ENCODE peak calls at places on chromosomes 1 and 21, in ten cellular contexts. P is spleen, F is IMR-90, M is body of pancreas, N is heart left ventricle, D is adrenal gland, X is Peyer's patch, A is thoracic aorta, U is endothelial cell, Z is GM10248. S is an unnamed sample.

GRCh38 chr1:230386863-230387262 is 39.3 kb downstream of the PGBD5 start:
- DNase-seq in P (no peak), F (no peak), M (no peak), N (no peak), D (no peak), X (no peak), A (no peak), U (no peak), Z (no peak), S (no peak)

GRCh38 chr21:38329176-38329575 is 72.4 kb downstream of the KCNJ15 start:
- DNase-seq in P (no peak), F (no peak), M (no peak), N (no peak), D (no peak), X (no peak), A (no peak), U (no peak), Z (no peak), S (no peak)

GRCh38 chr1:200242379-200243041 is 167.3 kb downstream of the ZNF281 start:
- DNase-seq in P (no peak), F (peak), M (no peak), N (no peak), D (peak), X (no peak), A (no peak), U (no peak), Z (no peak), S (no peak)

GRCh38 chr1:226697151-226697575 is 41.9 kb downstream of the ITPKB start:
- DNase-seq in P (no peak), F (peak), M (no peak), N (no peak), D (no peak), X (no peak), A (no peak), U (no peak), Z (peak), S (no peak)

GRCh38 chr1:168396940-168397680 is 116.4 kb downstream of the TBX19 start:
- DNase-seq in P (no peak), F (no peak), M (no peak), N (no peak), D (no peak), X (no peak), A (no peak), U (no peak), Z (no peak), S (no peak)

GRCh38 chr1:14852301-14852700 is 253.8 kb downstream of the KAZN start:
- DNase-seq in P (no peak), F (no peak), M (peak), N (no peak), D (no peak), X (no peak), A (no peak), U (no peak), Z (no peak), S (no peak)

GRCh38 chr1:22959545-22960360 is 12.9 kb downstream of the LACTBL1 start:
- DNase-seq in P (peak), F (no peak), M (no peak), N (no peak), D (no peak), X (no peak), A (no peak), U (no peak), Z (no peak), S (no peak)

GRCh38 chr21:33254766-33255165 is 11.4 kb upstream of the IL10RB start:
- DNase-seq in P (no peak), F (no peak), M (no peak), N (no peak), D (no peak), X (no peak), A (no peak), U (no peak), Z (no peak), S (no peak)

GRCh38 chr21:15742052-15742451 is 12.3 kb downstream of the USP25 start:
- DNase-seq in P (no peak), F (peak), M (no peak), N (no peak), D (no peak), X (no peak), A (no peak), U (no peak), Z (no peak), S (no peak)

GRCh38 chr21:37446552-37446951 is 80.0 kb downstream of the DYRK1A start:
- DNase-seq in P (no peak), F (no peak), M (no peak), N (no peak), D (no peak), X (no peak), A (no peak), U (no peak), Z (no peak), S (no peak)

GRCh38 chr1:25999419-25999818 is 1.6 kb upstream of the PAFAH2 start:
- DNase-seq in P (no peak), F (no peak), M (no peak), N (no peak), D (no peak), X (no peak), A (no peak), U (no peak), Z (no peak), S (no peak)

GRCh38 chr1:227728059-227728891 is 6.8 kb downstream of the JMJD4 start:
- DNase-seq in P (peak), F (peak), M (peak), N (peak), D (peak), X (peak), A (peak), U (peak), Z (peak), S (no peak)

GRCh38 chr1:232570007-232570406 is 59.9 kb downstream of the SIPA1L2 start:
- DNase-seq in P (no peak), F (peak), M (no peak), N (no peak), D (no peak), X (no peak), A (no peak), U (no peak), Z (no peak), S (no peak)

GRCh38 chr21:18161841-18162240 is 82.8 kb upstream of the CHODL start:
- DNase-seq in P (no peak), F (no peak), M (no peak), N (no peak), D (no peak), X (no peak), A (no peak), U (no peak), Z (no peak), S (no peak)

GRCh38 chr21:14572206-14572780 is 26.2 kb upstream of the SAMSN1 start:
- DNase-seq in P (no peak), F (no peak), M (no peak), N (no peak), D (no peak), X (no peak), A (no peak), U (no peak), Z (no peak), S (no peak)

GRCh38 chr21:17492415-17493168 is 20.3 kb upstream of the CXADR start:
- DNase-seq in P (no peak), F (no peak), M (no peak), N (no peak), D (no peak), X (no peak), A (no peak), U (no peak), Z (no peak), S (no peak)

GRCh38 chr1:30316056-30316455 is 407.3 kb downstream of the MATN1 start:
- DNase-seq in P (no peak), F (no peak), M (no peak), N (no peak), D (no peak), X (no peak), A (no peak), U (no peak), Z (no peak), S (no peak)

GRCh38 chr1:110339427-110340206 is 440 bp downstream of the RBM15 start:
- DNase-seq in P (no peak), F (peak), M (peak), N (peak), D (peak), X (no peak), A (peak), U (peak), Z (peak), S (no peak)

GRCh38 chr1:227939791-227940771 is 7.7 kb downstream of the WNT9A start:
- DNase-seq in P (peak), F (no peak), M (no peak), N (peak), D (no peak), X (peak), A (no peak), U (no peak), Z (no peak), S (peak)

GRCh38 chr1:68542586-68542985 is 45.7 kb upstream of the DEPDC1 start:
- DNase-seq in P (no peak), F (no peak), M (no peak), N (no peak), D (no peak), X (no peak), A (no peak), U (no peak), Z (no peak), S (no peak)

GRCh38 chr1:65820983-65821382 is 28.3 kb downstream of the PDE4B start:
- DNase-seq in P (no peak), F (peak), M (no peak), N (no peak), D (no peak), X (no peak), A (no peak), U (no peak), Z (no peak), S (peak)

GRCh38 chr1:233319272-233319671 is 8.3 kb upstream of the MAP3K21 start:
- DNase-seq in P (no peak), F (no peak), M (no peak), N (no peak), D (no peak), X (no peak), A (no peak), U (no peak), Z (no peak), S (no peak)

GRCh38 chr1:70475023-70475422 is 64.0 kb downstream of the CTH start:
- DNase-seq in P (no peak), F (no peak), M (no peak), N (no peak), D (no peak), X (no peak), A (no peak), U (no peak), Z (no peak), S (no peak)

GRCh38 chr1:84698718-84699117 is 8.5 kb upstream of the SSX2IP start:
- DNase-seq in P (no peak), F (peak), M (no peak), N (no peak), D (no peak), X (no peak), A (no peak), U (no peak), Z (no peak), S (no peak)

GRCh38 chr1:155052412-155053400 is 1.6 kb downstream of the ADAM15 start:
- DNase-seq in P (no peak), F (no peak), M (no peak), N (peak), D (no peak), X (peak), A (no peak), U (no peak), Z (peak), S (no peak)

GRCh38 chr1:198220428-198220827 is 63.6 kb downstream of the NEK7 start:
- DNase-seq in P (no peak), F (peak), M (peak), N (no peak), D (no peak), X (no peak), A (no peak), U (no peak), Z (no peak), S (no peak)

GRCh38 chr1:37811027-37811655 is 3.1 kb upstream of the YRDC start:
- DNase-seq in P (peak), F (peak), M (peak), N (peak), D (peak), X (peak), A (no peak), U (peak), Z (peak), S (peak)

GRCh38 chr1:161994153-161994814 is 29.4 kb downstream of the OLFML2B start:
- DNase-seq in P (no peak), F (peak), M (no peak), N (no peak), D (no peak), X (no peak), A (no peak), U (no peak), Z (no peak), S (no peak)

GRCh38 chr1:74392186-74392585 is 120.2 kb downstream of the LRRC53 start:
- DNase-seq in P (no peak), F (no peak), M (no peak), N (no peak), D (no peak), X (no peak), A (no peak), U (no peak), Z (no peak), S (no peak)

GRCh38 chr21:34187935-34188334 is 114.6 kb downstream of the MRPS6 start:
- DNase-seq in P (no peak), F (no peak), M (peak), N (peak), D (no peak), X (no peak), A (no peak), U (no peak), Z (no peak), S (no peak)

GRCh38 chr21:38386967-38387366 is 111.3 kb downstream of the ERG start:
- DNase-seq in P (no peak), F (no peak), M (no peak), N (no peak), D (no peak), X (no peak), A (no peak), U (no peak), Z (no peak), S (no peak)

GRCh38 chr1:215888159-215888558 is 321.1 kb downstream of the KCTD3 start:
- DNase-seq in P (no peak), F (no peak), M (no peak), N (no peak), D (no peak), X (no peak), A (no peak), U (no peak), Z (no peak), S (no peak)
- TF ChIP-seq CTCF in P (no peak), F (no peak), M (no peak), N (no peak), D (no peak), X (no peak), A (no peak), U (no peak), Z (no peak), S (no peak)

GRCh38 chr1:23980006-23980724 is at the start of gene SRSF10:
- DNase-seq in P (peak), F (peak), M (peak), N (peak), D (peak), X (peak), A (peak), U (peak), Z (peak), S (peak)
- TF ChIP-seq CTCF in P (peak), F (peak), M (peak), N (peak), D (peak), X (no peak), A (peak), U (no peak), Z (no peak), S (peak)

DNA sequence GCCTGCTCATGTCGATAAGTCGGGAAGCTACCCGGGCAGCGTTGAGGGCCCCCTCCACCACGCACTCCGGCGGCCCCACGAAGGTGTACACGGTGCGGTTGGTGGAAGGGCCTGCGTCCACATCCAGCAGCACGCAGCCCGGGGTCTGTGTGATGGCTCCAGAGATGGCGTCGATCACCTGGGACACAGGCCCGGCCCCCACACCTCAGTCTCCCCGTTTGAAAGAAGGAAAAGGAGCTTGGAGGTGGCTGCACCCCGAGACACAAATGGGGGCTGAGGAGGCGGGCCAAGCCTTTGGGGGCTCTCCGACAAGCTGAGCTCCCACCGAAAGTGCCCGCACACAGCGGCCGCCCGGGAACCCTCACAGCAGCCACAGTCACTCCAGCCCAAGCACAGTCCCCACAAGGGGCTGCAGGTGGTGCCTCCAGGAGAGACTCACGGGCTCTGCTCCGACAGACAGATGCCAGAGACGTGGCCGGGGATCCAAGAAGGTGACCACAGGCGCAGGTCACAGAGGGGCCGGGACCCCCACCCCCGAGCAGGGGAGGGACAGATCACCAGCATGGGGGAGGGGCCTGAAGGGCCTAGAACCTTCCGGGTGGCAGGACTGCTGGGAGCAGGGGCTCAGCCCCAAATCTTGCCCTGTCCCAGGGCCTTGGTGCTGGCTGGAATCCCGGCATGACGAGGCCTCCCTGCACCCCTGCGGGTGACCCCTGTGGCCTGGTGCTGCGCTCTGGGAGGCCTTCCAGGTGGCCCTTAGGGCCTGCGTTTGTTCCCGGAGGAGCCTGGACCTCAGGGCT is 1.0 kb downstream of the FTCD start:
- DNase-seq in P (peak), F (no peak), M (no peak), N (peak), D (peak), X (peak), A (no peak), U (no peak), Z (no peak), S (peak)
- TF ChIP-seq CTCF in P (no peak), F (no peak), M (no peak), N (no peak), D (no peak), X (no peak), A (no peak), U (no peak), Z (no peak), S (no peak)

GRCh38 chr21:23936224-23936623 is 1671.1 kb downstream of the MRPL39 start:
- DNase-seq in P (no peak), F (peak), M (peak), N (no peak), D (peak), X (no peak), A (no peak), U (no peak), Z (no peak), S (no peak)
- TF ChIP-seq CTCF in P (no peak), F (peak), M (no peak), N (peak), D (peak), X (no peak), A (no peak), U (no peak), Z (peak), S (peak)

GRCh38 chr1:52416811-52417210 is 12.4 kb downstream of the PRPF38A start:
- DNase-seq in P (no peak), F (no peak), M (no peak), N (no peak), D (no peak), X (no peak), A (no peak), U (no peak), Z (no peak), S (no peak)

GRCh38 chr1:52413410-52414104 is 9.2 kb downstream of the PRPF38A start:
- DNase-seq in P (no peak), F (peak), M (no peak), N (no peak), D (no peak), X (peak), A (no peak), U (no peak), Z (no peak), S (no peak)

GRCh38 chr1:52420713-52421112 is 16.3 kb downstream of the PRPF38A start:
- DNase-seq in P (no peak), F (no peak), M (no peak), N (no peak), D (no peak), X (no peak), A (no peak), U (no peak), Z (no peak), S (no peak)

DNA sequence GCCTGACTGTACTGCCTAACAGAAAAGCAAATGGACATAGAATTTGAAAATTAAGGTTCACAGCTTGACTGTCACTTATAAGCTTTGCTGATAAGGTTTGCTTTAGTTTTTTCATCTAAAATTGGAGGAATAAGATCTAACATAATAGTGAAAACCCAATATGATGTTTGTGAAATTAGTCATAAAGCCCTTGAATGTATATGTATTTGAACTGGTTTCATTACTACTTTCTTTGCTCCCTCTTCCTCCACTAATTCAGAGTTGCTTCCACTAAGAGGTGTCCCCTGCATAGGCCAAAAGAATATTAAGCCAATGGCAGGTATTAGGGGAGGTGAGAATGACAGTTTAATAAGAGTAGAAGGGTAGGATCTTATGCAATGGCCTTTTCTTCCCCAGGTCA is 10.5 kb downstream of the PRPF38A start:
- DNase-seq in P (no peak), F (no peak), M (no peak), N (no peak), D (no peak), X (no peak), A (no peak), U (no peak), Z (no peak), S (no peak)
- TF ChIP-seq CTCF in P (no peak), F (no peak), M (no peak), N (no peak), D (no peak), X (no peak), A (no peak), U (no peak), Z (no peak), S (no peak)

DNA sequence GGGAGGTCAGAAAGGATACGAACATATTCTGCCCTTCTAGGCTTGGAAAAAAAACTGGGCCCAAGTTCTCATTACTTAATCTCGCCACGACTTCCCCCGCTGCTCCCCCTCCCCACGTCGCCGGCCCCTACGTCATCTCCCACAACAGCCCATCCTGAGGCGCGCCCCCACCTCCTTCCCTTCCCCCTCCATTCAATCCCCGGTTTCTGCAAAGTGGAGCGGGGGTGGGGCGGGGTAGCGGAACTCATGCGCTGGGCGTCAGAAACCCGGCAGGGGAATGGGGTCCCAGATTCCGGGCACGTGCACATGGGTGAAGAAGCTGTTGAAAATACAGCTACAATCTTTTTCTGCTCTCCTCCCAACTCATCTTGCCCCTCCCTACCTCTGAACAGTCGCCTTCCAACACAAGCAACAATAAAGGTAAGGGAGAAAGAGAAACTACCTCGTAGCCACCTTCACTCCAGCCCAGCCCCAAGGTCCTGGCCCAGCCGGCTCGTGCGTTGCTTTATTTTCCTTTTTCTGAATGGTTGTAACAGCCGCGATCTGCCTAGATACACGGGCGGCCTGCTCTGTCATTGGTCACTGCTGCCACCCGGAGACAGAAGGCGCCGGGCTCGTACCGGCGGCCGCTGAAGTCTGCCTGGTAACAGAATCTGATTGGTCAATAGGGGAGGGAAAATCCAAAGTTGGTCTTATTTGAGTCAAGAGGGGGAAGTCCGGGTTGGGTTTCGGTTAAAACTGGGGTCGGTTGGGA is at the start of gene RFX5:
- DNase-seq in P (peak), F (peak), M (peak), N (peak), D (peak), X (peak), A (peak), U (peak), Z (peak), S (peak)
- TF ChIP-seq CTCF in P (no peak), F (no peak), M (no peak), N (no peak), D (no peak), X (no peak), A (no peak), U (no peak), Z (no peak), S (no peak)